ENCODE peak calls at places on chromosomes 3 and 15, in eight cellular contexts. I is activated CD8-positive, alpha-beta T cell treated with anti-CD3 and anti-CD28 coated beads for 36 hours; J is IMR-90; Q is PC-3; O is heart left ventricle; A is psoas muscle; H is Peyer's patch; D is gastrocnemius medialis. U is an unnamed sample.

GRCh38 chr3:54931182-54931581 is 3.3 kb upstream of the LRTM1 start:
- DNase-seq in A (no peak), D (no peak), I (no peak), H (no peak), Q (no peak), O (no peak), J (no peak), U (no peak)

GRCh38 chr3:188090626-188091309 is 63.2 kb upstream of the LPP start:
- DNase-seq in J (no peak), I (no peak), O (no peak), A (no peak), H (no peak), Q (no peak), D (no peak), U (no peak)

GRCh38 chr3:129525341-129525968 is 3.0 kb upstream of the RHO start:
- DNase-seq in O (no peak), I (peak; percentile 7), Q (no peak), A (no peak), H (no peak), D (no peak), J (peak; percentile 79), U (no peak)

GRCh38 chr15:76674883-76675282 is 230.3 kb downstream of the SCAPER start:
- DNase-seq in A (no peak), I (no peak), O (no peak), D (no peak), Q (peak; percentile 36), J (peak; percentile 84), H (no peak), U (no peak)

GRCh38 chr15:73375755-73376305 is 7.1 kb upstream of the HCN4 start:
- DNase-seq in D (no peak), O (peak; percentile 71), J (no peak), I (no peak), Q (peak; percentile 12), H (no peak), A (no peak), U (no peak)

GRCh38 chr3:43621406-43621973 is 321 bp downstream of the ANO10 start:
- DNase-seq in J (no peak), I (peak; percentile 23), A (peak; percentile 60), Q (no peak), D (peak; percentile 9), H (no peak), O (no peak), U (no peak)

GRCh38 chr3:187798126-187798525 is 52.9 kb upstream of the BCL6 start:
- DNase-seq in Q (no peak), O (no peak), D (no peak), I (no peak), J (no peak), H (no peak), A (no peak), U (no peak)

GRCh38 chr15:28021281-28022039 is 77.7 kb downstream of the OCA2 start:
- DNase-seq in D (no peak), H (peak; percentile 77), I (peak; percentile 27), Q (peak; percentile 69), A (no peak), O (peak; percentile 37), J (peak; percentile 48), U (no peak)

GRCh38 chr15:52858388-52859176 is 68.4 kb upstream of the ONECUT1 start:
- DNase-seq in J (no peak), H (no peak), D (no peak), A (no peak), Q (no peak), I (no peak), O (peak; percentile 35), U (no peak)

DNA sequence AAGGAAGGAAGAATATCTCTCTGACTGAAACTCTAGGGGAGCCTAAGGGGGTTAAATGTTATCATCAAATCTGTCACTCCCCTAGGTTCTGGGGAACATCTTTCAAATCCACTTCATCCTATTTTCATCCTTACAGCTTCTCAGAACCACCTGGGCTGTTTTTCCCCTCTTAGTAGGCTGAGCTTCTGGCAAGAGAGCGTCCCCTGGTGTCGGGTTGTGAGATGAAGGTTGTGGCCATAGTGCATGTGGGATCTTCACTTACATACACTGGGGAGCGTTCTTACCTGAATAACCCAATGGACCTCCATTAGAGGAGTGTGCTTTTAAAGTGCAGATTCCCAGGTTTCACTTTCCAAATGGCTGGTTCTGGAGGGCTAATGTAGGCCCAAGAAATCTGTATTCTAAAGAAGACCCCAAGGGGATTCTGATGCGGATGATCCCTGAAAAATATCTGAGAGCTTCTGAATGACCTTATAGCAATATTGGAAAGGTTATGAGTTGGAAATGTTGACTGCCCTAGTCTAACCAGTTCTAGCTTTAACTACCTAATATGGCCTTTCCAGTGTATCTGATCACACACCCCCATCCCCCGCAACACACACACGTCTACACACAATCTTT is 663.7 kb downstream of the AGBL1 start:
- DNase-seq in Q (peak; percentile 63), O (no peak), J (no peak), I (peak; percentile 77), A (peak; percentile 48), H (peak; percentile 71), D (no peak), U (no peak)
- TF ChIP-seq CTCF in Q (peak; percentile 69), O (no peak), J (no peak), I (peak; percentile 72), A (peak; percentile 23), H (peak; percentile 76), D (peak; percentile 20), U (peak; percentile 28)

GRCh38 chr3:16477501-16477900 is 36.0 kb downstream of the RFTN1 start:
- DNase-seq in O (no peak), Q (no peak), D (no peak), I (no peak), A (no peak), J (peak; percentile 49), H (no peak), U (no peak)
- TF ChIP-seq CTCF in O (no peak), Q (no peak), D (no peak), I (no peak), A (no peak), J (no peak), H (no peak), U (no peak)

GRCh38 chr3:67416703-67417102 is 237.7 kb downstream of the SUCLG2 start:
- DNase-seq in D (no peak), A (no peak), J (no peak), H (no peak), O (no peak), Q (no peak), I (no peak), U (no peak)
- TF ChIP-seq CTCF in D (no peak), A (no peak), J (no peak), H (no peak), O (no peak), Q (peak; percentile 19), I (no peak), U (no peak)

GRCh38 chr3:124351430-124352142 is 359.7 kb upstream of the ROPN1 start:
- DNase-seq in A (no peak), D (no peak), J (peak; percentile 78), Q (peak; percentile 84), I (no peak), H (no peak), O (no peak), U (peak; percentile 52)
- TF ChIP-seq CTCF in A (peak; percentile 47), D (peak; percentile 16), J (peak; percentile 75), Q (peak; percentile 95), I (no peak), H (peak; percentile 83), O (peak; percentile 33), U (peak; percentile 52)

GRCh38 chr15:78789615-78790014 is 21.6 kb downstream of the ADAMTS7 start:
- DNase-seq in A (no peak), Q (no peak), J (no peak), I (no peak), O (no peak), D (no peak), H (no peak), U (no peak)
- TF ChIP-seq CTCF in A (no peak), Q (no peak), J (no peak), I (no peak), O (no peak), D (no peak), H (no peak), U (no peak)

GRCh38 chr3:100802126-100802525 is 92.8 kb downstream of the TFG start:
- DNase-seq in O (no peak), I (no peak), H (no peak), Q (peak; percentile 46), J (peak; percentile 61), A (no peak), D (no peak), U (no peak)

GRCh38 chr3:100797921-100798491 is 88.7 kb downstream of the TFG start:
- DNase-seq in H (no peak), O (no peak), I (no peak), D (no peak), A (no peak), Q (peak; percentile 29), J (peak; percentile 43), U (no peak)

GRCh38 chr3:100796556-100796955 is 87.3 kb downstream of the TFG start:
- DNase-seq in Q (peak; percentile 61), H (no peak), J (peak; percentile 47), O (no peak), A (no peak), I (no peak), D (no peak), U (no peak)
- TF ChIP-seq CTCF in Q (peak; percentile 75), H (peak; percentile 43), J (peak; percentile 44), O (no peak), A (peak; percentile 37), I (peak; percentile 35), D (no peak), U (peak; percentile 40)

GRCh38 chr3:107938128-107938527 is 152.7 kb downstream of the CD47 start:
- DNase-seq in D (no peak), H (no peak), A (no peak), J (peak; percentile 42), Q (peak; percentile 79), I (peak; percentile 18), O (no peak), U (no peak)
- TF ChIP-seq CTCF in D (peak; percentile 27), H (peak; percentile 59), A (peak; percentile 37), J (peak; percentile 57), Q (peak; percentile 90), I (peak; percentile 26), O (peak; percentile 15), U (peak; percentile 58)